ENCODE peak calls at places on chromosomes 12 and 14, in five cellular contexts. N is kidney; U is GM12892; Q is CD8-positive, alpha-beta memory T cell; F is amniotic stem cell. H is an unnamed sample.

GRCh38 chr12:14239935-14240872 is 125.3 kb upstream of the ATF7IP start:
- DNase-seq in F (no peak), Q (no peak), N (no peak), U (no peak), H (no peak)

GRCh38 chr14:105971593-105972500 is 445.5 kb downstream of the TMEM121 start:
- DNase-seq in N (no peak), U (no peak), F (no peak), Q (no peak), H (no peak)

GRCh38 chr12:27751386-27752047 is 28.5 kb upstream of the KLHL42 start:
- DNase-seq in Q (no peak), N (no peak), U (no peak), F (no peak), H (no peak)

GRCh38 chr14:75232597-75232996 is 46.0 kb upstream of the FOS start:
- DNase-seq in F (no peak), U (no peak), N (peak), Q (peak), H (no peak)

GRCh38 chr12:26539131-26539530 is 293.9 kb downstream of the ITPR2 start:
- DNase-seq in U (no peak), F (no peak), N (no peak), Q (no peak), H (no peak)

GRCh38 chr12:40647651-40648050 is 44.6 kb upstream of the CNTN1 start:
- DNase-seq in N (no peak), U (no peak), F (no peak), Q (no peak), H (peak)

GRCh38 chr12:27780612-27781408 is 774 bp upstream of the MANSC4 start:
- DNase-seq in F (no peak), N (no peak), U (peak), Q (peak), H (no peak)

GRCh38 chr12:42145197-42145549 is 499 bp upstream of the GXYLT1 start:
- DNase-seq in N (no peak), Q (no peak), F (no peak), U (no peak), H (no peak)

GRCh38 chr12:4069046-4070010 is 196.1 kb upstream of the PARP11 start:
- DNase-seq in N (no peak), F (no peak), U (no peak), Q (no peak), H (no peak)

GRCh38 chr14:28603606-28604005 is 163.0 kb upstream of the FOXG1 start:
- DNase-seq in N (no peak), U (no peak), Q (no peak), F (no peak), H (no peak)

GRCh38 chr12:99372257-99372933 is 275.2 kb upstream of the GARIN6 start:
- DNase-seq in U (no peak), Q (no peak), F (no peak), N (no peak), H (no peak)

GRCh38 chr14:72075649-72076334 is 143.6 kb downstream of the RGS6 start:
- DNase-seq in F (no peak), Q (no peak), N (no peak), U (no peak), H (no peak)

GRCh38 chr14:60164717-60165546 is at the start of gene DHRS7:
- DNase-seq in F (peak), U (peak), N (peak), Q (peak), H (peak)

GRCh38 chr14:100147181-100147631 is 12.2 kb downstream of the DEGS2 start:
- DNase-seq in N (no peak), U (peak), Q (peak), F (no peak), H (no peak)

GRCh38 chr14:26897186-26897585 is 299.4 kb upstream of the NOVA1 start:
- DNase-seq in N (no peak), F (no peak), U (no peak), Q (no peak), H (no peak)

GRCh38 chr12:94134226-94134795 is 14.1 kb upstream of the PLXNC1 start:
- DNase-seq in F (peak), U (no peak), N (no peak), Q (no peak), H (no peak)

GRCh38 chr14:61342486-61342885 is 21.1 kb downstream of the PRKCH start:
- DNase-seq in N (no peak), U (no peak), F (no peak), Q (peak), H (no peak)

GRCh38 chr14:78848234-78848820 is 678.2 kb downstream of the NRXN3 start:
- DNase-seq in U (no peak), F (peak), N (no peak), Q (no peak), H (no peak)

GRCh38 chr12:49933793-49934192 is 16.7 kb upstream of the AQP2 start:
- DNase-seq in Q (no peak), N (no peak), U (no peak), F (no peak), H (peak)

GRCh38 chr12:76375939-76376338 is 27.7 kb upstream of the BBS10 start:
- DNase-seq in Q (no peak), U (no peak), N (no peak), F (no peak), H (no peak)

GRCh38 chr12:22625671-22626251 is 790 bp downstream of the ETNK1 start:
- DNase-seq in N (no peak), U (peak), Q (peak), F (no peak), H (no peak)

GRCh38 chr12:1256991-1257390 is 266.0 kb downstream of the ERC1 start:
- DNase-seq in F (no peak), N (no peak), U (no peak), Q (no peak), H (no peak)

GRCh38 chr12:88015825-88016224 is 13.4 kb downstream of the C12orf50 start:
- DNase-seq in F (no peak), U (no peak), N (no peak), Q (no peak), H (no peak)

GRCh38 chr12:34402899-34403705 is 380.8 kb downstream of the ALG10 start:
- DNase-seq in N (peak), U (no peak), F (no peak), Q (peak), H (no peak)